ENCODE peak calls at places on chromosomes 7 and 10, in ten cellular contexts. E is Ammon's horn, X is foreskin keratinocyte, K is body of pancreas, D is endothelial cell, M is NCI-H1092, L is NCI-H2081 treated with DMSO at 0.1 percent for 48 hours, Y is HTR-8/SVneo, Z is H4, C is mesenchymal stem cell. V is an unnamed sample.

GRCh38 chr10:94042001-94042813 is 48.5 kb downstream of the PLCE1 start:
- DNase-seq in K (no peak), X (peak), Y (peak), E (no peak), L (no peak), Z (peak), D (no peak), C (peak), M (no peak), V (no peak)

GRCh38 chr10:131898713-131899112 is 2.1 kb upstream of the PPP2R2D start:
- DNase-seq in D (no peak), C (no peak), K (no peak), L (no peak), X (no peak), E (no peak), Y (no peak), Z (no peak), M (no peak), V (no peak)

GRCh38 chr10:43093423-43094090 is 16.7 kb downstream of the RET start:
- DNase-seq in M (no peak), K (no peak), L (no peak), Y (peak), C (peak), E (peak), X (no peak), D (no peak), Z (no peak), V (no peak)

GRCh38 chr10:87095241-87095945 is 387 bp downstream of the SHLD2 start:
- DNase-seq in K (peak), X (peak), Z (peak), E (peak), D (peak), M (peak), Y (peak), C (peak), L (no peak), V (peak)

GRCh38 chr7:69967699-69968450 is 369.6 kb downstream of the AUTS2 start:
- DNase-seq in L (no peak), D (no peak), Y (no peak), M (no peak), Z (no peak), C (no peak), E (no peak), K (no peak), X (no peak), V (no peak)

GRCh38 chr10:92729886-92730285 is 40.1 kb downstream of the HHEX start:
- DNase-seq in E (no peak), Z (no peak), D (no peak), Y (no peak), K (no peak), L (no peak), C (no peak), M (no peak), X (no peak), V (no peak)

GRCh38 chr10:50417486-50417905 is 166.2 kb upstream of the ASAH2 start:
- DNase-seq in K (no peak), M (no peak), E (peak), C (no peak), Y (no peak), L (no peak), X (no peak), D (no peak), Z (no peak), V (peak)

GRCh38 chr10:43265799-43266721 is 805 bp downstream of the RASGEF1A start:
- DNase-seq in D (no peak), C (no peak), Z (peak), X (no peak), M (no peak), L (no peak), Y (peak), K (peak), E (no peak), V (no peak)

GRCh38 chr10:93165367-93165766 is 91.7 kb downstream of the CYP26A1 start:
- DNase-seq in C (peak), M (no peak), X (no peak), L (no peak), Y (peak), D (no peak), Z (no peak), E (no peak), K (no peak), V (no peak)

GRCh38 chr7:124246262-124246863 is 213.5 kb upstream of the TMEM229A start:
- DNase-seq in K (no peak), C (no peak), X (peak), Y (no peak), M (no peak), L (no peak), Z (peak), E (no peak), D (no peak), V (no peak)

GRCh38 chr7:25720427-25720826 is 431.6 kb upstream of the NFE2L3 start:
- DNase-seq in C (peak), L (no peak), Y (no peak), E (no peak), X (no peak), D (no peak), K (no peak), Z (no peak), M (peak), V (peak)

GRCh38 chr7:157863176-157863575 is 526.4 kb downstream of the DNAJB6 start:
- DNase-seq in M (no peak), K (no peak), Z (no peak), Y (no peak), E (no peak), L (no peak), D (no peak), X (no peak), C (no peak), V (no peak)

GRCh38 chr10:34477229-34477628 is 337.9 kb downstream of the PARD3 start:
- DNase-seq in C (no peak), Y (no peak), K (no peak), Z (no peak), L (no peak), X (no peak), D (no peak), M (no peak), E (no peak), V (no peak)

V was measured in midbrain.